ENCODE peak calls at places on chromosomes 16 and 17, in six cellular contexts. X is cardiac muscle cell, O is adrenal gland, P is IMR-90, K is stomach, V is RWPE1. W is an unnamed sample.

GRCh38 chr16:14186954-14187306 is 115.8 kb downstream of the MRTFB start:
- DNase-seq in X (no peak), K (no peak), O (no peak), V (no peak), P (no peak), W (no peak)

GRCh38 chr16:8516471-8516870 is 73.8 kb downstream of the TMEM114 start:
- DNase-seq in K (no peak), P (no peak), O (no peak), V (no peak), X (no peak), W (no peak)

GRCh38 chr16:63461248-63461841 is 1425.1 kb upstream of the CDH8 start:
- DNase-seq in P (peak), V (peak), O (peak), K (no peak), X (peak), W (peak)

GRCh38 chr17:28174352-28175046 is 132.0 kb downstream of the NLK start:
- DNase-seq in K (no peak), V (peak), O (no peak), P (no peak), X (peak), W (no peak)

GRCh38 chr17:27821318-27821717 is 21.0 kb upstream of the NOS2 start:
- DNase-seq in O (no peak), V (no peak), X (no peak), K (no peak), P (no peak), W (no peak)

GRCh38 chr16:51155901-51156810 is 5.1 kb upstream of the SALL1 start:
- DNase-seq in K (no peak), P (peak), V (no peak), X (peak), O (no peak), W (no peak)

GRCh38 chr16:3056336-3057180 is 8.9 kb upstream of the IL32 start:
- DNase-seq in V (no peak), K (no peak), X (no peak), O (no peak), P (no peak), W (no peak)

GRCh38 chr17:7196651-7197050 is 17.5 kb upstream of the ASGR1 start:
- DNase-seq in K (no peak), V (no peak), X (no peak), P (no peak), O (no peak), W (no peak)

GRCh38 chr17:3911271-3912053 is 4.8 kb downstream of the P2RX1 start:
- DNase-seq in P (no peak), V (no peak), X (no peak), O (no peak), K (no peak), W (peak)

GRCh38 chr16:6193718-6194117 is 1096.1 kb upstream of the EEF2KMT start:
- DNase-seq in O (no peak), X (peak), K (no peak), P (no peak), V (peak), W (no peak)

GRCh38 chr16:3645504-3646347 is 8.8 kb upstream of the DNASE1 start:
- DNase-seq in K (peak), X (peak), P (peak), O (peak), V (no peak), W (no peak)

GRCh38 chr16:3490911-3491629 is 4.2 kb downstream of the C16orf90 start:
- DNase-seq in O (no peak), X (no peak), K (peak), P (no peak), V (no peak), W (peak)

GRCh38 chr16:80014241-80014939 is 413.9 kb upstream of the MAF start:
- DNase-seq in O (no peak), X (no peak), P (no peak), K (no peak), V (no peak), W (no peak)

GRCh38 chr16:83689385-83689831 is 118.4 kb upstream of the HSBP1 start:
- DNase-seq in V (peak), X (peak), P (peak), K (no peak), O (no peak), W (peak)

GRCh38 chr17:19460695-19461094 is 49.7 kb downstream of the RNF112 start:
- DNase-seq in O (peak), P (no peak), V (no peak), X (no peak), K (no peak), W (no peak)

GRCh38 chr16:31362476-31363405 is 7.8 kb downstream of the ITGAX start:
- DNase-seq in P (no peak), K (no peak), X (no peak), V (no peak), O (no peak), W (no peak)

GRCh38 chr17:2685696-2686095 is 25.9 kb downstream of the CLUH start:
- DNase-seq in P (no peak), K (no peak), X (no peak), O (no peak), V (no peak), W (no peak)

GRCh38 chr16:88965826-88966480 is 11.1 kb downstream of the CBFA2T3 start:
- DNase-seq in P (no peak), K (no peak), V (no peak), O (no peak), X (no peak), W (no peak)

GRCh38 chr17:13518271-13519000 is 83.3 kb downstream of the HS3ST3A1 start:
- DNase-seq in K (no peak), X (no peak), V (no peak), O (no peak), P (peak), W (peak)

GRCh38 chr17:41403409-41404023 is 6.1 kb upstream of the KRT31 start:
- DNase-seq in O (no peak), X (no peak), K (no peak), P (no peak), V (no peak), W (no peak)

GRCh38 chr17:55818451-55819375 is 67.9 kb downstream of the PCTP start:
- DNase-seq in O (no peak), X (no peak), K (no peak), V (no peak), P (no peak), W (no peak)

DNA sequence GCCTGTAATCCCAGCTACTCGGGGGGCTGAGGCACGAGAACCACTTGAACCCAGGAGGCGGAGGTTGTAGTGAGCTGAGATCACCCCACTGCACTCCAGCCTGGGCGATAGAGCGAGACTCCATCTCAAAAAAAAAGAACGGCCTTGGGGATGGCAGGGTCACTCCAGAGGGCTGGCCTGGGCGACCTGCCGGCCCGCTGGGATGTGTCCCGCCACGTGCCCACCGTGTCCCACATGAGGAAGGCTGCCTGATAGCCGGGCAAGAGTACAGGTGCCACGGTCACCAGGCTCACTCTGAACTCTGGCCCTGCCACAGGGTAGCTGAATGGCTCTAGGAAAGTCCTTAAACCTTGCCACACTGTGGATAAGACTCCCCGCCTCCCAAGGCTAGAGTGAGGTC is 67.5 kb downstream of the COG7 start:
- DNase-seq in O (no peak), X (no peak), V (no peak), K (no peak), P (no peak), W (no peak)
- H3K27ac ChIP-seq in O (no peak), X (no peak), V (peak), K (no peak), P (no peak), W (no peak)

GRCh38 chr17:68785565-68786486 is 169.4 kb downstream of the ABCA8 start:
- DNase-seq in K (no peak), V (no peak), X (no peak), P (no peak), O (no peak), W (no peak)
- TF ChIP-seq CTCF in K (no peak), V (no peak), X (no peak), P (no peak), O (no peak), W (peak)

GRCh38 chr17:75397217-75397616 is 8.3 kb downstream of the GRB2 start:
- DNase-seq in V (no peak), X (no peak), P (no peak), K (no peak), O (no peak), W (no peak)
- H3K27ac ChIP-seq in V (no peak), X (peak), P (no peak), K (no peak), O (no peak), W (no peak)

DNA sequence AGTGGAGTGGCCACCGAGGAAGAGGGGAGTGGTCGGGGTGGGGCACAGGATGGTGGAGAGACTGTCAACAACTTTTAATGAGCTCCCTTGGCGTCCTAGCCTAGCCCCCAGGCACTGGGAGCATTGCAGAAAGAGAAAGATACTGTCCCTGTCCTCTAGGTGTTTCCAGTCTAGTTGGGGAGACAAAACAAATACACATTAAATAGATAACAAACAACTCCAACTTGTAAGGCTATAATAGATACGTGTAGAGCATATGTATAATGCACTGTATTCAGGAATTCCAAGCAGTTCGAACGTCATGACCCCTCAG is 435 bp upstream of the UBE2O start:
- DNase-seq in P (no peak), X (no peak), V (no peak), K (no peak), O (no peak), W (no peak)
- TF ChIP-seq CTCF in P (no peak), X (no peak), V (no peak), K (no peak), O (no peak), W (no peak)

W was measured in WERI-Rb-1.